ENCODE peak calls at places on chromosome 18, in six cellular contexts. M is AG04450, X is gastrocnemius medialis, Z is Calu3, S is T follicular helper cell, O is bronchial epithelial cell. K is an unnamed sample.

GRCh38 chr18:66575263-66575662 is 28.6 kb downstream of the CDH19 start:
- DNase-seq in X (no peak), O (no peak), S (no peak), M (no peak), Z (no peak), K (no peak)

GRCh38 chr18:49476664-49477411 is 10.2 kb downstream of the C18orf32 start:
- DNase-seq in S (no peak), M (peak), O (peak), Z (no peak), X (no peak), K (no peak)

GRCh38 chr18:12388440-12388839 is 11.4 kb upstream of the AFG3L2 start:
- DNase-seq in Z (no peak), S (no peak), M (no peak), O (no peak), X (no peak), K (no peak)

GRCh38 chr18:2981212-2981728 is 31.7 kb downstream of the LPIN2 start:
- DNase-seq in S (no peak), Z (no peak), X (no peak), M (peak), O (peak), K (no peak)

GRCh38 chr18:41532344-41533086 is 422.5 kb upstream of the PIK3C3 start:
- DNase-seq in X (no peak), Z (no peak), S (no peak), O (peak), M (no peak), K (peak)

GRCh38 chr18:68983126-68983525 is 185.2 kb downstream of the CCDC102B start:
- DNase-seq in Z (no peak), M (no peak), O (no peak), X (no peak), S (no peak), K (peak)

GRCh38 chr18:70165936-70166335 is 39.6 kb downstream of the RTTN start:
- DNase-seq in M (no peak), X (no peak), Z (no peak), O (no peak), S (no peak), K (no peak)

GRCh38 chr18:820591-821170 is 8.6 kb upstream of the YES1 start:
- DNase-seq in S (no peak), Z (no peak), O (no peak), M (no peak), X (no peak), K (no peak)

GRCh38 chr18:71114550-71115210 is 825.8 kb downstream of the SOCS6 start:
- DNase-seq in M (no peak), S (no peak), Z (no peak), X (no peak), O (no peak), K (no peak)

GRCh38 chr18:48412339-48412929 is 3.3 kb upstream of the ZBTB7C start:
- DNase-seq in Z (peak), S (no peak), M (no peak), X (no peak), O (peak), K (peak)

GRCh38 chr18:23631746-23632145 is 31.0 kb downstream of the ANKRD29 start:
- DNase-seq in Z (no peak), O (peak), S (no peak), M (no peak), X (no peak), K (no peak)

GRCh38 chr18:13539843-13540535 is 186.4 kb downstream of the FAM210A start:
- DNase-seq in O (no peak), M (no peak), Z (no peak), S (no peak), X (no peak), K (no peak)

K was measured in SK-N-DZ.